ENCODE peak calls at places on chromosomes 12 and 14, in four cellular contexts. E is neuronal stem cell, H is small intestine, S is lung. D is an unnamed sample.

GRCh38 chr12:49365542-49365941 is 1.7 kb upstream of the SPATS2 start:
- DNase-seq in H (no peak), E (no peak), S (no peak), D (no peak)

GRCh38 chr14:69658664-69659261 is 47.4 kb downstream of the SUSD6 start:
- DNase-seq in E (no peak), H (peak; percentile 82), S (no peak), D (no peak)

GRCh38 chr14:22890416-22890815 is 7.4 kb downstream of the REM2 start:
- DNase-seq in H (no peak), E (no peak), S (no peak), D (no peak)

GRCh38 chr14:76769636-76770292 is 8.5 kb downstream of the VASH1 start:
- DNase-seq in E (no peak), H (no peak), S (peak; percentile 26), D (peak; percentile 9)

GRCh38 chr12:128932521-128932920 is 79.2 kb downstream of the GLT1D1 start:
- DNase-seq in S (no peak), H (no peak), E (no peak), D (no peak)

GRCh38 chr14:62743569-62743968 is 301.7 kb downstream of the KCNH5 start:
- DNase-seq in H (no peak), E (no peak), S (no peak), D (no peak)

GRCh38 chr12:92065018-92065499 is 80.6 kb downstream of the BTG1 start:
- DNase-seq in H (no peak), S (peak; percentile 33), E (no peak), D (peak; percentile 54)

GRCh38 chr14:35341454-35342159 is 49.4 kb downstream of the PSMA6 start:
- DNase-seq in E (no peak), S (peak; percentile 95), H (peak; percentile 98), D (peak; percentile 98)

GRCh38 chr14:61752626-61753025 is 9.6 kb upstream of the SNAPC1 start:
- DNase-seq in E (no peak), S (no peak), H (no peak), D (no peak)

GRCh38 chr14:24430143-24430681 is 458 bp downstream of the KHNYN start:
- DNase-seq in S (peak; percentile 74), H (peak; percentile 60), E (peak; percentile 42), D (peak; percentile 81)

GRCh38 chr12:120652671-120653435 is 12.4 kb downstream of the CABP1 start:
- DNase-seq in S (no peak), H (no peak), E (no peak), D (no peak)

GRCh38 chr12:69386921-69387320 is 27.4 kb downstream of the YEATS4 start:
- DNase-seq in H (no peak), S (no peak), E (no peak), D (no peak)

GRCh38 chr12:108814462-108815211 is 42.7 kb downstream of the SSH1 start:
- DNase-seq in H (no peak), E (no peak), S (no peak), D (no peak)

GRCh38 chr12:56332512-56333196 is 1.1 kb downstream of the PAN2 start:
- DNase-seq in H (no peak), E (no peak), S (no peak), D (no peak)

GRCh38 chr12:71725011-71725410 is 29.7 kb upstream of the RAB21 start:
- DNase-seq in S (no peak), E (no peak), H (no peak), D (no peak)

GRCh38 chr14:96681826-96682225 is 115.4 kb upstream of the VRK1 start:
- DNase-seq in H (no peak), S (no peak), E (no peak), D (no peak)

GRCh38 chr14:24381363-24382102 is 13.5 kb downstream of the NFATC4 start:
- DNase-seq in H (no peak), S (no peak), E (no peak), D (no peak)

GRCh38 chr14:88616697-88617096 is 53.9 kb downstream of the ZC3H14 start:
- DNase-seq in H (no peak), S (no peak), E (no peak), D (no peak)

GRCh38 chr12:111643428-111643826 is 42.3 kb downstream of the BRAP start:
- DNase-seq in E (no peak), H (peak; percentile 8), S (no peak), D (peak; percentile 56)

GRCh38 chr14:61561144-61561543 is 134.2 kb upstream of the HIF1A start:
- DNase-seq in E (no peak), S (no peak), H (no peak), D (no peak)

GRCh38 chr12:87930652-87931051 is 98.5 kb downstream of the C12orf50 start:
- DNase-seq in H (no peak), E (no peak), S (no peak), D (no peak)

GRCh38 chr12:71948390-71948789 is 9.7 kb downstream of the TPH2 start:
- DNase-seq in S (no peak), H (no peak), E (no peak), D (no peak)

GRCh38 chr14:69673578-69674305 is 62.3 kb downstream of the SUSD6 start:
- DNase-seq in S (no peak), E (no peak), H (peak; percentile 57), D (no peak)

GRCh38 chr12:96908170-96908675 is 1.2 kb downstream of the NEDD1 start:
- DNase-seq in E (peak; percentile 6), S (no peak), H (no peak), D (no peak)

GRCh38 chr14:33186656-33187055 is 248.0 kb downstream of the NPAS3 start:
- DNase-seq in E (no peak), S (no peak), H (no peak), D (no peak)

GRCh38 chr14:79256311-79256879 is 954.9 kb downstream of the DIO2 start:
- DNase-seq in H (no peak), S (no peak), E (no peak), D (no peak)

GRCh38 chr14:24238123-24238522 is 4.3 kb downstream of the TINF2 start:
- DNase-seq in E (no peak), H (no peak), S (no peak), D (no peak)

GRCh38 chr12:63978519-63978918 is 134.0 kb downstream of the SRGAP1 start:
- DNase-seq in H (no peak), S (no peak), E (no peak), D (no peak)

GRCh38 chr12:95173392-95174251 is 43.6 kb downstream of the FGD6 start:
- DNase-seq in S (peak; percentile 58), H (peak; percentile 43), E (no peak), D (peak; percentile 74)

GRCh38 chr12:22477894-22478287 is 66.5 kb downstream of the C2CD5 start:
- DNase-seq in H (no peak), E (no peak), S (no peak), D (no peak)

GRCh38 chr12:53538209-53538689 is 31.0 kb upstream of the NPFF start:
- DNase-seq in H (peak; percentile 76), E (no peak), S (no peak), D (peak; percentile 70)

GRCh38 chr14:77000340-77001235 is 27.9 kb downstream of the IRF2BPL start:
- DNase-seq in S (no peak), E (no peak), H (no peak), D (no peak)

GRCh38 chr14:39109893-39110715 is 4.0 kb upstream of the GEMIN2 start:
- DNase-seq in H (peak; percentile 61), E (no peak), S (no peak), D (no peak)

GRCh38 chr12:85509857-85510256 is 229.8 kb downstream of the ALX1 start:
- DNase-seq in E (no peak), S (no peak), H (no peak), D (no peak)

GRCh38 chr12:52210186-52210924 is 18.5 kb upstream of the KRT80 start:
- DNase-seq in H (no peak), E (no peak), S (no peak), D (no peak)

DNA sequence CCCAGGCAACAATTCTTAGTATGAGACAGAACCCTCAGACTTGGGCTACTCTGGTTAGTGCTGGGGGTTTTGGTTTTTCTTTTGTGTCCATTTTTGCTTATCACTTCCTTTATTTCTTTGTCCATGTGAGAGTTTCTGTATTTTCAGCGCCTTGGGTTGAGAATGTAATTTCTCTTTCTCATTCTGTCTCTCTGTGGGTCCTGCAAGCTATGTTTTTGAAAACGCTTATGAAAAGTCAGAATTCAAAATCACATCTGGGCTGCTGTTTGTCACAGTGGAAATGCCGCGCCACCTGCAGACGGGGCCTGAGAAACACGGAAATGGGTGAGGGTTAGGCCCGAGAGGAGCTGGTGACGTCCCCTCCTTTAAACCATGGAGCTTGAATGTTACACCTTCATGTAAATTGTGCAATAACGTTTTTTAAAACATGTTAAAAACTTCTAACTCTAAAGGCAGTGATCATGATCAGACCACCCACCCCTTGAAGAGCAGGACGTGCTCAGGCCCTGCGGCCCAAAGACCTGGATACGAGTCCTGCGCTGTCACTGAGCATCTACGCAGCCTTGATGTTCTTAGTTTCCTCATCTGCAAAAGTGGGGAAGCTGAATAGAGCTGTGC is 26.1 kb downstream of the JDP2 start:
- DNase-seq in S (no peak), E (no peak), H (no peak), D (no peak)
- H3K27ac ChIP-seq in S (no peak overlapping the region), E (peak overlapping the region; percentile 98), H (no peak overlapping the region), D (peak overlapping the region; percentile 16)

GRCh38 chr14:85531141-85531593 is 1.2 kb downstream of the FLRT2 start:
- DNase-seq in S (no peak), H (no peak), E (peak; percentile 42), D (peak; percentile 27)
- H3K4me3 ChIP-seq in S (no peak overlapping the region), H (no peak overlapping the region), E (peak overlapping the region; percentile 56), D (peak overlapping the region; percentile 5)

GRCh38 chr12:34398706-34399630 is 376.7 kb downstream of the ALG10 start:
- DNase-seq in S (peak; percentile 21), H (no peak), E (no peak), D (peak; percentile 10)
- H3K9me3 ChIP-seq in S (no peaks in the 10 kb centered on the region), H (peaks cover 3% of the 10 kb centered on the region), E (no peaks in the 10 kb centered on the region), D (no peaks in the 10 kb centered on the region)

DNA sequence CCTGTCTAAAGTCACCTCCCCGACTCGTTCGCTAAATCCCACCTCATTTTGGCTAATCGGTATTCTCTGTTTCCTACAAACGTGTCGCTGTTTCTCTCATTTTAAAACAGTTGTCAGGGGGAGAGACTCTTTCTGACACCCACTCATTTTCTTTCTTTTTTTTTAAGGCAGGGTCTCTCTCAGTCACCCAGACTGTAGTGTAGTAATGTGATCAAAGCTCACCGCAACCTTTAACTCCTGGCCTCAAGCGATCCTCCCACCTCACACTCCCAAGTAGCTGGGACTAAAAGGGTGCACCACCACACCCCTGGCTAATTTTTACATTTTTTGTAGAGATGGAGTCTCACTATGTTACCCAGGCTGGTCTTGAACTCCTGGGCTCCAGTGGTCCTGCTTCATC is 19.1 kb downstream of the WDR20 start:
- DNase-seq in H (no peak), E (no peak), S (no peak), D (no peak)
- H3K27ac ChIP-seq in H (no peak overlapping the region), E (no peak overlapping the region), S (no peak overlapping the region), D (no peak overlapping the region)

D was measured in colonic mucosa.